ENCODE peak calls at places on chromosomes 2 and 18, in five cellular contexts. U, E, J, Z and D are unnamed samples.
A peak's percentile ranks its signal among the peaks of the same experiment; 100 is the strongest.

GRCh38 chr2:43424262-43425207 is 171.3 kb downstream of the THADA start:
- DNase-seq in E (no peak), U (peak; percentile 55), Z (no peak), J (no peak), D (no peak)

GRCh38 chr2:1787799-1788477 is 43.6 kb upstream of the PXDN start:
- DNase-seq in E (no peak), Z (no peak), J (no peak), U (no peak), D (no peak)

GRCh38 chr2:131026914-131027313 is 66.3 kb downstream of the FAM168B start:
- DNase-seq in J (peak; percentile 39), Z (no peak), U (no peak), E (no peak), D (no peak)

GRCh38 chr2:18645315-18645714 is 55.9 kb upstream of the NT5C1B start:
- DNase-seq in U (no peak), E (no peak), Z (no peak), J (no peak), D (no peak)

GRCh38 chr2:172234716-172235661 is 132.3 kb upstream of the DLX2 start:
- DNase-seq in J (no peak), U (no peak), Z (no peak), E (no peak), D (peak; percentile 55)

GRCh38 chr2:19355931-19356544 is 2.4 kb downstream of the OSR1 start:
- DNase-seq in E (no peak), J (no peak), Z (no peak), U (no peak), D (no peak)

GRCh38 chr2:20652673-20653575 is 2.0 kb upstream of the HS1BP3 start:
- DNase-seq in E (no peak), U (no peak), J (no peak), Z (no peak), D (no peak)

GRCh38 chr2:64104944-64105343 is 39.3 kb downstream of the PELI1 start:
- DNase-seq in J (no peak), E (no peak), Z (no peak), U (no peak), D (no peak)

GRCh38 chr2:159046966-159047365 is 78.5 kb downstream of the TANC1 start:
- DNase-seq in J (no peak), E (no peak), Z (no peak), U (peak; percentile 34), D (no peak)

GRCh38 chr2:1864981-1865421 is 120.7 kb upstream of the PXDN start:
- DNase-seq in J (no peak), Z (no peak), E (no peak), U (no peak), D (no peak)

DNA sequence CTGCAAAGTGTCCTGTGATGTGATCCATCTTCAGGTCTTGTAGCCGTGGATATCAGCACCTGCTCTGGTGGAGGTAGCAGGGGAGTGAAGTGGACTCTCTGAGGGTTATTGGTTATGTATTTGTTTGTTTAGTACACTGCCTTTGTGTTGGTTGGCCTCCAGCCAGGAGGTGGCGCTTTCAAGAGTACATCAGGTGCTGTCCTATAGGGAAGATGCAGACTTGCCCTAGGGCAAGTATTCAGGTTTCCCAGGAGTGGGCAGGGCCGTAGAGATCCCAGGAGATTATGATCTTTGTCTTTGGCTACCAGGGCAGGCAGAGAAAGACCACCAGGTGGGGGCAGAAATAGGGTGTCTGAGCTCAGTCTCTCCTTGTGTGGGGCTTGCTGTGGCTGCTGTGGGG is 411.8 kb downstream of the SOX11 start:
- DNase-seq in E (no peak), Z (no peak), J (no peak), U (no peak), D (no peak)
- TF ChIP-seq CTCF in E (no peak), Z (no peak), J (no peak), U (no peak), D (peak; percentile 22)

GRCh38 chr2:121044412-121044811 is 240.6 kb downstream of the TFCP2L1 start:
- DNase-seq in J (no peak), Z (no peak), U (no peak), E (no peak), D (no peak)
- TF ChIP-seq CTCF in J (no peak), Z (peak; percentile 38), U (no peak), E (no peak), D (peak; percentile 27)

DNA sequence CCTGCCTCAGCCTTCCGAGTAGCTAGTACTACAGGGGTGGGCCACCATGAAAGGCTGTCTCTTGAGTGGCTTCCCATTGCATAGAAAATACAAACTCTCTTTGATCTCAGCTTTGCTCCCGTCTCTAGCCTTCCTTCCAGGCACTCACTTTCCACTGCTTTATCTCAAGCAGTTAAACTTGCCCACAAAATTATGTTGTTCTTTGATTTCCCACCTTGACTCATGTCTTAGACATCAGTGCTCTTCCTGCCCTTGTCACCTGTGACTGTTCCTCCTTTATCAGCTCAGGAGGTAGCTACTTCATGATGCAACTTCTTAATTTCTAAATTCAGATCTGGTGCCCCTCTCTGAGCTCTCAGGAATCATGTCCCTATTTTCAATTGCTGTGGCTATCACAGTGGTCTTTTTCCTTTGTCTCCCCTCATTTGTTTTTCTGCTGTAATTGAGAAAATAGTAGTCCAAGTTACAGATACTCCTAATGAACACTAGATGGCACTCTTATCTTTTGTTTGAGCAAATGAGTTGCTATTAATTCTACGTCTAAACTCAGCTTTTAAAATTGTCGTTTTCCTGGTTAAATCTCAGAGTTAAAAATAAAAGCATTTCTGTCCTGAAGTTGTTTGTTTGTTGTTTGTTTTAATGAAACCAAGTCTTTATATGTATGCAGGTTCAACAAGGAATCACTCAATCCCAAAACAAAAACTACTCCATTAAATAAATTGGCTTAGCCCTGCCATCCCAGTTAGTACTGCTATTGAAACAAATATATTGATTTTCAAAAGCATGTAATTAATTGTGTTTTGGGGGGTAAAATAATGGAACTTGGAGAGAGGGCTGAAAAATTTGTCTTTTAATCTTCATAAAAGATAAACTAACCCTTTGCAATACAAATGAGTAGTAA is 46.9 kb upstream of the GREB1L start:
- DNase-seq in U (no peak), E (no peak), Z (peak; percentile 79), J (no peak), D (no peak)
- TF ChIP-seq CTCF in U (peak; percentile 65), E (peak; percentile 61), Z (peak; percentile 84), J (peak; percentile 73), D (peak; percentile 80)

GRCh38 chr2:134900151-134900550 is 18.5 kb upstream of the CCNT2 start:
- DNase-seq in J (no peak), Z (no peak), E (no peak), U (no peak), D (no peak)

GRCh38 chr2:134892282-134893054 is 26.2 kb upstream of the CCNT2 start:
- DNase-seq in E (no peak), Z (no peak), U (no peak), J (no peak), D (no peak)

GRCh38 chr2:134899204-134899603 is 19.4 kb upstream of the CCNT2 start:
- DNase-seq in Z (no peak), U (no peak), E (no peak), J (no peak), D (no peak)

GRCh38 chr2:134897932-134898331 is 20.7 kb upstream of the CCNT2 start:
- DNase-seq in E (no peak), U (no peak), J (no peak), Z (peak; percentile 15), D (no peak)
- TF ChIP-seq CTCF in E (no peak), U (no peak), J (peak; percentile 46), Z (peak; percentile 77), D (peak; percentile 66)

GRCh38 chr2:209209943-209210342 is 213.9 kb upstream of the MAP2 start:
- DNase-seq in Z (no peak), E (no peak), J (no peak), U (no peak), D (no peak)

GRCh38 chr2:209208211-209208610 is 215.6 kb upstream of the MAP2 start:
- DNase-seq in Z (peak; percentile 41), U (no peak), J (no peak), E (peak; percentile 17), D (no peak)
- TF ChIP-seq CTCF in Z (peak; percentile 69), U (no peak), J (peak; percentile 61), E (peak; percentile 75), D (peak; percentile 86)

GRCh38 chr2:41169744-41170143 is 717.9 kb upstream of the SLC8A1 start:
- DNase-seq in Z (no peak), E (no peak), J (no peak), U (peak; percentile 14), D (no peak)
- TF ChIP-seq CTCF in Z (no peak), E (no peak), J (no peak), U (no peak), D (no peak)

DNA sequence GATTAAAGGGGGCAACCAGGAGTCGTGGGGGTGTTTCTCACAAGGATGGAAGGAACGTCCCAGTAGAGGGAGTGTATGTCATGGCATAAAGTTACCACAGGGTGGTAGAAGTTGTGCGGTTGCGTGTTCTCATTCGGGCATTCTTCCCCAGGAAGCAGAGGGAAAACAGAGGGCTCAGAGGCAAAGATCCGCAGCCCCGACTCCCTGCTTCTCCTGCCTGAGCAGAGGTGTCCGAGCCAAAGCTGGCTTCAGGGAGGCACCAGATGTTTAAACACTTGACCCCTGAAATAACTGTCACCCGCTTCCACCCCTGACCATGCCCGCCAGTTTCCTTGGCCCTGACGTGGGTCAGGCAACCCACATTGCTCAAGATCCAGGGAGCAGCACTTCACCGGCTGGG is 83.7 kb downstream of the EN1 start:
- DNase-seq in E (no peak), U (no peak), Z (no peak), J (no peak), D (no peak)
- TF ChIP-seq CTCF in E (peak; percentile 13), U (no peak), Z (peak; percentile 11), J (no peak), D (peak; percentile 44)

DNA sequence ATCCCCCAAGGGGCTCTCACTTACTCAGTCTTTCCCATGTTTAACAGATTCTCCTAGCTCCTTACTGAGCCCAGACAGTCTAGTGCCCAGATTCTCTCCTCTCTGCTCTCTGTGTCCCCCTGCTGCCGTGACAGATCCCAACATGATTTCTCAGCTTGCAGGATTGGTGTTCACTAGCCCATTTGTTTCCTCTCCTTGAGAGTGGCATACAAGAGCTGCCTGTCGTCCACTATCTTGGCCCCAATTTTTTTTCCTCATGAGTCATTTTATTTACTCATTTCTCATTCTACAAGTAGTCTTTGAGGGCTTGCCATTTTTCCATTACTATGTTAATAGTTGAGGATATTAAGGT is 199.9 kb upstream of the FN1 start:
- DNase-seq in U (no peak), Z (no peak), E (no peak), J (no peak), D (no peak)
- TF ChIP-seq CTCF in U (no peak), Z (peak; percentile 7), E (no peak), J (no peak), D (no peak)